ENCODE peak calls at places on chromosomes 13 and 19, in six cellular contexts. One of them, this sample, is unnamed.

GRCh38 chr19:46890423-46891170 is 29.8 kb downstream of the ARHGAP35 start:
- DNase-seq in IMR-90: peak; percentile 92
- DNase-seq in neuronal stem cell: no peak
- DNase-seq in H9: no peak
- DNase-seq in H1: no peak
- DNase-seq in trophoblast cell: no peak
- DNase-seq in this sample: peak; percentile 92

GRCh38 chr19:46618670-46619231 is 6.1 kb downstream of the PTGIR start:
- DNase-seq in IMR-90: peak; percentile 37
- DNase-seq in neuronal stem cell: no peak
- DNase-seq in H9: no peak
- DNase-seq in H1: no peak
- DNase-seq in trophoblast cell: no peak
- DNase-seq in this sample: no peak

GRCh38 chr19:35718345-35719041 is 690 bp downstream of the KMT2B start:
- DNase-seq in IMR-90: no peak
- DNase-seq in neuronal stem cell: peak; percentile 21
- DNase-seq in H9: no peak
- DNase-seq in H1: no peak
- DNase-seq in trophoblast cell: peak; percentile 19
- DNase-seq in this sample: peak; percentile 30

GRCh38 chr19:50814883-50815282 is 8.7 kb downstream of the KLK1 start:
- DNase-seq in IMR-90: no peak
- DNase-seq in neuronal stem cell: no peak
- DNase-seq in H9: no peak
- DNase-seq in H1: no peak
- DNase-seq in trophoblast cell: no peak
- DNase-seq in this sample: no peak

GRCh38 chr13:34335662-34336007 is 517.7 kb downstream of the RFC3 start:
- DNase-seq in IMR-90: no peak
- DNase-seq in neuronal stem cell: no peak
- DNase-seq in H9: no peak
- DNase-seq in H1: no peak
- DNase-seq in trophoblast cell: no peak
- DNase-seq in this sample: no peak

GRCh38 chr13:25168800-25169199 is 3.3 kb downstream of the AMER2 start:
- DNase-seq in IMR-90: no peak
- DNase-seq in neuronal stem cell: no peak
- DNase-seq in H9: no peak
- DNase-seq in H1: no peak
- DNase-seq in trophoblast cell: no peak
- DNase-seq in this sample: no peak

GRCh38 chr19:17929056-17929455 is 3.8 kb upstream of the CCDC124 start:
- DNase-seq in IMR-90: no peak
- DNase-seq in neuronal stem cell: no peak
- DNase-seq in H9: no peak
- DNase-seq in H1: no peak
- DNase-seq in trophoblast cell: no peak
- DNase-seq in this sample: no peak

GRCh38 chr19:49855676-49856573 is 5.0 kb downstream of the PTOV1 start:
- DNase-seq in IMR-90: no peak
- DNase-seq in neuronal stem cell: no peak
- DNase-seq in H9: no peak
- DNase-seq in H1: no peak
- DNase-seq in trophoblast cell: no peak
- DNase-seq in this sample: no peak

GRCh38 chr13:107329991-107330390 is 762.1 kb upstream of the ARGLU1 start:
- DNase-seq in IMR-90: peak; percentile 34
- DNase-seq in neuronal stem cell: no peak
- DNase-seq in H9: no peak
- DNase-seq in H1: no peak
- DNase-seq in trophoblast cell: no peak
- DNase-seq in this sample: peak; percentile 37

GRCh38 chr19:5254944-5255343 is 85.7 kb downstream of the PTPRS start:
- DNase-seq in IMR-90: no peak
- DNase-seq in neuronal stem cell: no peak
- DNase-seq in H9: no peak
- DNase-seq in H1: no peak
- DNase-seq in trophoblast cell: no peak
- DNase-seq in this sample: no peak

GRCh38 chr13:85469320-85469719 is 329.9 kb downstream of the SLITRK6 start:
- DNase-seq in IMR-90: no peak
- DNase-seq in neuronal stem cell: no peak
- DNase-seq in H9: no peak
- DNase-seq in H1: no peak
- DNase-seq in trophoblast cell: no peak
- DNase-seq in this sample: no peak

GRCh38 chr19:32702010-32702409 is 10.4 kb downstream of the NUDT19 start:
- DNase-seq in IMR-90: no peak
- DNase-seq in neuronal stem cell: no peak
- DNase-seq in H9: no peak
- DNase-seq in H1: no peak
- DNase-seq in trophoblast cell: no peak
- DNase-seq in this sample: no peak

GRCh38 chr13:102584423-102584822 is 12.4 kb upstream of the TPP2 start:
- DNase-seq in IMR-90: no peak
- DNase-seq in neuronal stem cell: no peak
- DNase-seq in H9: no peak
- DNase-seq in H1: no peak
- DNase-seq in trophoblast cell: no peak
- DNase-seq in this sample: no peak

GRCh38 chr13:105336706-105337582 is 1198.5 kb downstream of the EFNB2 start:
- DNase-seq in IMR-90: peak; percentile 55
- DNase-seq in neuronal stem cell: no peak
- DNase-seq in H9: no peak
- DNase-seq in H1: no peak
- DNase-seq in trophoblast cell: no peak
- DNase-seq in this sample: no peak

GRCh38 chr13:27578121-27579030 is 42.0 kb downstream of the LNX2 start:
- DNase-seq in IMR-90: peak; percentile 61
- DNase-seq in neuronal stem cell: no peak
- DNase-seq in H9: no peak
- DNase-seq in H1: no peak
- DNase-seq in trophoblast cell: peak; percentile 49
- DNase-seq in this sample: peak; percentile 45

GRCh38 chr19:41363753-41364545 is at the start of gene B9D2:
- DNase-seq in IMR-90: peak; percentile 98
- DNase-seq in neuronal stem cell: peak; percentile 98
- DNase-seq in H9: peak; percentile 98
- DNase-seq in H1: peak; percentile 93
- DNase-seq in trophoblast cell: peak; percentile 98
- DNase-seq in this sample: peak; percentile 99
- H4K8ac ChIP-seq in IMR-90: peak within 1 kb of the TSS; percentile 97
- H4K8ac ChIP-seq in neuronal stem cell: no peak within 1 kb of the TSS
- H4K8ac ChIP-seq in H9: no peak within 1 kb of the TSS
- H4K8ac ChIP-seq in H1: peak within 1 kb of the TSS; percentile 98
- H4K8ac ChIP-seq in trophoblast cell: peak within 1 kb of the TSS; percentile 93
- H4K8ac ChIP-seq in this sample: peak within 1 kb of the TSS; percentile 87

GRCh38 chr13:18943721-18944391 is 237.8 kb downstream of the TUBA3C start:
- DNase-seq in IMR-90: no peak
- DNase-seq in neuronal stem cell: no peak
- DNase-seq in H9: no peak
- DNase-seq in H1: no peak
- DNase-seq in trophoblast cell: no peak
- DNase-seq in this sample: no peak

GRCh38 chr13:18944501-18945068 is 237.0 kb downstream of the TUBA3C start:
- DNase-seq in IMR-90: no peak
- DNase-seq in neuronal stem cell: no peak
- DNase-seq in H9: no peak
- DNase-seq in H1: no peak
- DNase-seq in trophoblast cell: no peak
- DNase-seq in this sample: no peak

GRCh38 chr13:18947376-18947977 is 234.1 kb downstream of the TUBA3C start:
- DNase-seq in IMR-90: no peak
- DNase-seq in neuronal stem cell: no peak
- DNase-seq in H9: no peak
- DNase-seq in H1: no peak
- DNase-seq in trophoblast cell: no peak
- DNase-seq in this sample: no peak

GRCh38 chr13:18946738-18947137 is 234.9 kb downstream of the TUBA3C start:
- DNase-seq in IMR-90: no peak
- DNase-seq in neuronal stem cell: no peak
- DNase-seq in H9: no peak
- DNase-seq in H1: no peak
- DNase-seq in trophoblast cell: no peak
- DNase-seq in this sample: no peak

DNA sequence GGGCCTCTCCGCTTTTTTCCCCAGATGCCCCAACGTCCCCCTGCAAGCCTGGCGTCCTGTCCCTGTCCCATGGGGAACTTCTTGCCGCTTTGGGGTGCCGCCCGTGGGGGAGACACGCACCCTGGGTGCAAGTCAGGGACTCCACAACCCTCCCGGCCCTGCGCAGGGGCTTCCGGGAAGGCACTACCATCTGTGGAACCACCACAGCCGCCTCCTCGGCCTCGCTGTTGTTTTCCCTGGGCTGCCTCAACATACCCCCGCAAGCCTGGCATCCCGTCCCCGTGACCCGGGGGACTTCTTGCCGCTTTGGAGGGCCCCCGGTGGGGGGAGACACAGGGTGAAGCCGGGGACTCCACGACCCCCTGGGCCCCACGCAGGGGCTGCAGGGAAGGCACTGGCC is 238.4 kb downstream of the TUBA3C start:
- DNase-seq in IMR-90: no peak
- DNase-seq in neuronal stem cell: no peak
- DNase-seq in H9: no peak
- DNase-seq in H1: no peak
- DNase-seq in trophoblast cell: no peak
- DNase-seq in this sample: no peak
- H3K9me3 ChIP-seq in IMR-90: peaks cover 27% of the 10 kb centered on the region
- H3K9me3 ChIP-seq in neuronal stem cell: peaks cover 33% of the 10 kb centered on the region
- H3K9me3 ChIP-seq in H9: peaks cover 81% of the 10 kb centered on the region
- H3K9me3 ChIP-seq in H1: peaks cover 65% of the 10 kb centered on the region
- H3K9me3 ChIP-seq in trophoblast cell: peaks cover 37% of the 10 kb centered on the region
- H3K9me3 ChIP-seq in this sample: no peaks in the 10 kb centered on the region

GRCh38 chr13:110018009-110018408 is 231.6 kb upstream of the IRS2 start:
- DNase-seq in IMR-90: peak; percentile 57
- DNase-seq in neuronal stem cell: no peak
- DNase-seq in H9: no peak
- DNase-seq in H1: no peak
- DNase-seq in trophoblast cell: no peak
- DNase-seq in this sample: no peak

GRCh38 chr13:110015253-110015652 is 228.9 kb upstream of the IRS2 start:
- DNase-seq in IMR-90: peak; percentile 43
- DNase-seq in neuronal stem cell: no peak
- DNase-seq in H9: no peak
- DNase-seq in H1: no peak
- DNase-seq in trophoblast cell: no peak
- DNase-seq in this sample: no peak

GRCh38 chr13:110012102-110012739 is 225.8 kb upstream of the IRS2 start:
- DNase-seq in IMR-90: peak; percentile 97
- DNase-seq in neuronal stem cell: no peak
- DNase-seq in H9: no peak
- DNase-seq in H1: no peak
- DNase-seq in trophoblast cell: peak; percentile 76
- DNase-seq in this sample: peak; percentile 91

GRCh38 chr13:110014719-110015118 is 228.3 kb upstream of the IRS2 start:
- DNase-seq in IMR-90: no peak
- DNase-seq in neuronal stem cell: no peak
- DNase-seq in H9: no peak
- DNase-seq in H1: no peak
- DNase-seq in trophoblast cell: no peak
- DNase-seq in this sample: no peak

DNA sequence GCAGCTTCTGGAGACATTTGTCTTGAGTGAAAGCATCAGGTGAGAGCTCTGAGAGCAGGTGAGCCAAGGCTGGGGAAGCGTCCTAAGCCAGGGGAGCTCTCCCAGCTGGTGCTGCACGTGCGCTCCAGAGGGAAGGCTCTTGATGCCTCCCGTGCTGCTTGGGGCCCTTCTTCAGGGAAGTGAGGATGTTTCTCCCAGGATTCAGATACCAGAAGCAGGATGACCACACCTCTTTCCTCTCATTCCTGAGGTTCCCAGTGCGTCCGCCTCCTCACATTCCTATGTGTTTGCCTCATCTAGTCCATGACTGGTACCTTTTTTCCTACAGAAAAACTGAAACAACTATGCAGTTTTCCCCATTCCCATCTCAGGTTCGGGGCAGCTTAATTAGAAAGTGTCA is 231.0 kb upstream of the IRS2 start:
- DNase-seq in IMR-90: peak; percentile 95
- DNase-seq in neuronal stem cell: no peak
- DNase-seq in H9: peak; percentile 60
- DNase-seq in H1: peak; percentile 29
- DNase-seq in trophoblast cell: peak; percentile 61
- DNase-seq in this sample: peak; percentile 90
- H4K8ac ChIP-seq in IMR-90: peak overlapping the region; percentile 90
- H4K8ac ChIP-seq in neuronal stem cell: no peak overlapping the region
- H4K8ac ChIP-seq in H9: no peak overlapping the region
- H4K8ac ChIP-seq in H1: no peak overlapping the region
- H4K8ac ChIP-seq in trophoblast cell: no peak overlapping the region
- H4K8ac ChIP-seq in this sample: no peak overlapping the region

GRCh38 chr19:6803036-6803404 is 30.5 kb downstream of the VAV1 start:
- DNase-seq in IMR-90: no peak
- DNase-seq in neuronal stem cell: no peak
- DNase-seq in H9: no peak
- DNase-seq in H1: no peak
- DNase-seq in trophoblast cell: no peak
- DNase-seq in this sample: no peak

GRCh38 chr19:6806488-6806887 is 34.0 kb downstream of the VAV1 start:
- DNase-seq in IMR-90: no peak
- DNase-seq in neuronal stem cell: no peak
- DNase-seq in H9: peak; percentile 37
- DNase-seq in H1: no peak
- DNase-seq in trophoblast cell: peak; percentile 9
- DNase-seq in this sample: no peak

GRCh38 chr19:6800991-6801396 is 28.5 kb downstream of the VAV1 start:
- DNase-seq in IMR-90: peak; percentile 38
- DNase-seq in neuronal stem cell: no peak
- DNase-seq in H9: peak; percentile 30
- DNase-seq in H1: no peak
- DNase-seq in trophoblast cell: no peak
- DNase-seq in this sample: no peak

GRCh38 chr19:6801397-6802086 is 29.0 kb downstream of the VAV1 start:
- DNase-seq in IMR-90: no peak
- DNase-seq in neuronal stem cell: no peak
- DNase-seq in H9: peak; percentile 73
- DNase-seq in H1: no peak
- DNase-seq in trophoblast cell: peak; percentile 11
- DNase-seq in this sample: no peak

GRCh38 chr19:6802336-6803035 is 30.0 kb downstream of the VAV1 start:
- DNase-seq in IMR-90: no peak
- DNase-seq in neuronal stem cell: no peak
- DNase-seq in H9: peak; percentile 54
- DNase-seq in H1: no peak
- DNase-seq in trophoblast cell: peak; percentile 37
- DNase-seq in this sample: no peak
- H3K9me3 ChIP-seq in IMR-90: peaks cover 3% of the 10 kb centered on the region
- H3K9me3 ChIP-seq in neuronal stem cell: peaks cover 2% of the 10 kb centered on the region
- H3K9me3 ChIP-seq in H9: no peaks in the 10 kb centered on the region
- H3K9me3 ChIP-seq in H1: peaks cover 3% of the 10 kb centered on the region
- H3K9me3 ChIP-seq in trophoblast cell: peaks cover 6% of the 10 kb centered on the region
- H3K9me3 ChIP-seq in this sample: no peaks in the 10 kb centered on the region

DNA sequence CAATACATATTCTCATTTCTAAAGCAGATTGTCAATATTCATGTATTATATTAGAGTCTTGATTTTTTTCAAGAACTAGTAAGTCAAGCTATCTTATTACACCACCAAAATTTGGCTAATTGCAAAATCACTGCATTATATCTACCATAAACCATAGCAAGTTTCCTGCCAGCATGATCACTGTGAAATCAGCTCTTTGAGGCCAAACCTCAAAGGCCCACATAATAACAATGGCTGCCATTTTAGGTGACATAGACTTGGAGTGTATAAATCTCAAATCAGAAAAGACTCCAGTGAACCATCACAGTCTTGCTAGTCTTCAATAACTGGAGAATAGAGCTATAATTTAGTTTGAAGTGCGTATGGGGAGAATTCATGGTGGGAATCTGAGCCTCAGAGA is 117.6 kb upstream of the FNDC3A start:
- DNase-seq in IMR-90: no peak
- DNase-seq in neuronal stem cell: no peak
- DNase-seq in H9: no peak
- DNase-seq in H1: no peak
- DNase-seq in trophoblast cell: no peak
- DNase-seq in this sample: no peak
- H4K8ac ChIP-seq in IMR-90: no peak overlapping the region
- H4K8ac ChIP-seq in neuronal stem cell: no peak overlapping the region
- H4K8ac ChIP-seq in H9: no peak overlapping the region
- H4K8ac ChIP-seq in H1: no peak overlapping the region
- H4K8ac ChIP-seq in trophoblast cell: no peak overlapping the region
- H4K8ac ChIP-seq in this sample: no peak overlapping the region